ENCODE peak calls at places on chromosomes 13 and 19, in four cellular contexts. W is GM12864, E is neural crest cell, X is keratinocyte. S is an unnamed sample.

GRCh38 chr19:17209126-17210036 is 5.8 kb upstream of the USE1 start:
- DNase-seq in E (peak; percentile 31), X (no peak), W (peak; percentile 47), S (no peak)

GRCh38 chr19:12994701-12995595 is at the start of gene NFIX:
- DNase-seq in E (no peak), W (no peak), X (no peak), S (no peak)

GRCh38 chr13:85313761-85314503 is 485.3 kb downstream of the SLITRK6 start:
- DNase-seq in W (no peak), E (no peak), X (peak; percentile 9), S (no peak)

GRCh38 chr13:40102854-40103253 is 447.4 kb downstream of the COG6 start:
- DNase-seq in W (no peak), E (no peak), X (peak; percentile 55), S (no peak)

GRCh38 chr19:29942404-29943261 is 594 bp downstream of the URI1 start:
- DNase-seq in E (peak; percentile 46), W (no peak), X (no peak), S (peak; percentile 71)

GRCh38 chr13:36887758-36888521 is 32.1 kb downstream of the SMAD9 start:
- DNase-seq in E (no peak), X (no peak), W (no peak), S (no peak)

GRCh38 chr13:52736891-52737290 is 2.7 kb downstream of the CNMD start:
- DNase-seq in X (no peak), W (no peak), E (no peak), S (no peak)

GRCh38 chr19:50720921-50721291 is 1.3 kb upstream of the SHANK1 start:
- DNase-seq in X (peak; percentile 30), E (no peak), W (no peak), S (no peak)

GRCh38 chr19:10919352-10920287 is 8.8 kb downstream of the YIPF2 start:
- DNase-seq in X (no peak), W (no peak), E (no peak), S (no peak)

GRCh38 chr13:71867101-71867814 is at the start of gene DACH1:
- DNase-seq in W (no peak), E (peak; percentile 44), X (no peak), S (peak; percentile 76)

GRCh38 chr19:16931306-16931705 is 42.5 kb downstream of the F2RL3 start:
- DNase-seq in E (no peak), W (no peak), X (no peak), S (no peak)

GRCh38 chr13:46386426-46386995 is 541 bp downstream of the RUBCNL start:
- DNase-seq in E (no peak), W (no peak), X (no peak), S (no peak)

GRCh38 chr19:49863935-49864320 is 3.4 kb downstream of the PNKP start:
- DNase-seq in W (no peak), X (no peak), E (no peak), S (no peak)

GRCh38 chr13:35963982-35964665 is 167.1 kb downstream of the DCLK1 start:
- DNase-seq in X (no peak), W (no peak), E (no peak), S (no peak)

GRCh38 chr13:73983109-73983508 is 151.1 kb downstream of the KLF12 start:
- DNase-seq in W (no peak), E (no peak), X (no peak), S (no peak)

GRCh38 chr13:106468207-106468606 is 67.3 kb downstream of the EFNB2 start:
- DNase-seq in E (no peak), W (no peak), X (no peak), S (no peak)

GRCh38 chr19:23771761-23772667 is 13.3 kb upstream of the ZNF681 start:
- DNase-seq in W (no peak), X (no peak), E (no peak), S (no peak)

GRCh38 chr13:52024481-52024880 is at the start of gene UTP14C:
- DNase-seq in E (no peak), W (no peak), X (no peak), S (no peak)

GRCh38 chr13:35720290-35720689 is 243.8 kb upstream of the MAB21L1 start:
- DNase-seq in E (no peak), X (no peak), W (no peak), S (no peak)

GRCh38 chr19:42191855-42192254 is 25.6 kb downstream of the DEDD2 start:
- DNase-seq in W (no peak), X (no peak), E (no peak), S (no peak)

GRCh38 chr13:36163809-36164308 is 32.7 kb upstream of the DCLK1 start:
- DNase-seq in W (no peak), X (no peak), E (no peak), S (no peak)

GRCh38 chr19:6058411-6059201 is 51.7 kb downstream of the RFX2 start:
- DNase-seq in W (no peak), E (no peak), X (no peak), S (peak; percentile 32)

GRCh38 chr19:18385359-18385674 is 641 bp upstream of the GDF15 start:
- DNase-seq in X (no peak), E (no peak), W (no peak), S (no peak)

GRCh38 chr19:10260141-10260584 is 8.1 kb downstream of the MRPL4 start:
- DNase-seq in X (peak; percentile 68), W (no peak), E (no peak), S (no peak)

GRCh38 chr19:16033136-16033530 is 43.2 kb upstream of the TPM4 start:
- DNase-seq in X (no peak), E (no peak), W (no peak), S (no peak)

GRCh38 chr19:50719566-50719965 is at the start of gene SHANK1:
- DNase-seq in E (no peak), X (no peak), W (no peak), S (no peak)

GRCh38 chr19:11152318-11153062 is 3.1 kb downstream of the SPC24 start:
- DNase-seq in X (no peak), E (no peak), W (no peak), S (no peak)

GRCh38 chr19:48329167-48329891 is 4.0 kb downstream of the EMP3 start:
- DNase-seq in X (no peak), E (no peak), W (no peak), S (no peak)

GRCh38 chr19:15251749-15252397 is 19.6 kb upstream of the EPHX3 start:
- DNase-seq in X (no peak), W (no peak), E (peak; percentile 53), S (peak; percentile 79)

GRCh38 chr13:110319774-110320509 is 12.9 kb downstream of the COL4A2 start:
- DNase-seq in E (no peak), X (no peak), W (no peak), S (peak; percentile 54)

GRCh38 chr13:87080100-87080779 is 590.9 kb upstream of the SLITRK5 start:
- DNase-seq in W (no peak), X (no peak), E (no peak), S (no peak)

GRCh38 chr19:56670401-56670960 is 1.1 kb downstream of the ZNF835 start:
- DNase-seq in E (no peak), W (no peak), X (no peak), S (no peak)

GRCh38 chr13:104310861-104311260 is 1244.6 kb upstream of the SLC10A2 start:
- DNase-seq in E (no peak), X (no peak), W (no peak), S (no peak)

GRCh38 chr19:45589768-45590167 is 5.2 kb upstream of the OPA3 start:
- DNase-seq in W (no peak), E (no peak), X (no peak), S (no peak)

GRCh38 chr19:45590300-45591003 is 5.8 kb upstream of the OPA3 start:
- DNase-seq in X (no peak), W (no peak), E (no peak), S (no peak)

GRCh38 chr19:45591638-45592005 is 7.0 kb upstream of the OPA3 start:
- DNase-seq in W (no peak), X (no peak), E (no peak), S (no peak)

GRCh38 chr19:45592366-45592765 is 7.8 kb upstream of the OPA3 start:
- DNase-seq in X (no peak), E (no peak), W (no peak), S (no peak)

DNA sequence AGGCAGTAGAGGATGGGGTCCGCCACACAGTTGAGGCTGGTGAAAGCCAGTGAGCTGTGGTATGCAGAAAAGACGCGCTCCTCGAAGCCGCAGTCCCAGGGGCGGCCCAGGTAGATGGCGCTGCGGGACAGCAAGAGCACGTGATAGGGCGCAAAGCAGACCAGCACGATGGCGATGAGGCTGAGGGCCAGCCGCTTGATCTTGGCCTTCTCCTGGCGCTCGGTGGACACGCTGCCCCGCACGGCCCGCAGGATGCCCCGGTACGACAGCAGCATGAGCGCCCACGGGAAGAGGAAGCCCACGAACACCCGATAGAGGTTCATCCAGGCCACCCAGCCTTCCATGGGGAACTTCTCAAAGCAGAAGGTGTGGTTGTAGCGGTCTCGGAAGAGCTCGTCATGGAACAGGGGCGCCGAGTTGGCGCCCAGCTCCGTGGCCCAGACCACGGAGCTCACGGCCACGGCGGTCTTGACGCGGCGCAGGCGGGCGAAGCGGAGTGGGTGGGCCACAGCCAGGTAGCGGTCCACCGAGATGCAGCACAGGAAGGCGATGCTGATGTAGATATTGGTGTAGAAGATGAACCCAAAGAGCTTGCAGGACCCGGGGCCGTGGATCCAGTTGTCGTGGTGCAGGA is 6.5 kb upstream of the OPA3 start:
- DNase-seq in E (peak; percentile 26), W (no peak), X (no peak), S (no peak)
- TF ChIP-seq CTCF in E (peak; percentile 58), W (peak; percentile 52), X (peak; percentile 58), S (peak; percentile 51)

GRCh38 chr19:2253106-2254051 is 2.8 kb downstream of the JSRP1 start:
- DNase-seq in E (peak; percentile 41), W (no peak), X (no peak), S (peak; percentile 74)
- TF ChIP-seq CTCF in E (peak; percentile 39), W (peak; percentile 42), X (no peak), S (peak; percentile 52)

GRCh38 chr19:7265963-7266362 is 28.3 kb downstream of the INSR start:
- DNase-seq in E (no peak), W (no peak), X (no peak), S (no peak)
- TF ChIP-seq CTCF in E (no peak), W (no peak), X (no peak), S (no peak)

GRCh38 chr13:60326273-60326672 is 70.7 kb upstream of the TDRD3 start:
- DNase-seq in E (no peak), W (no peak), X (no peak), S (no peak)
- TF ChIP-seq CTCF in E (peak; percentile 21), W (no peak), X (no peak), S (peak; percentile 30)

GRCh38 chr19:3275583-3276340 is 51.3 kb downstream of the CELF5 start:
- DNase-seq in X (peak; percentile 83), W (peak; percentile 47), E (peak; percentile 51), S (peak; percentile 81)
- TF ChIP-seq CTCF in X (no peak), W (no peak), E (peak; percentile 57), S (peak; percentile 22)

DNA sequence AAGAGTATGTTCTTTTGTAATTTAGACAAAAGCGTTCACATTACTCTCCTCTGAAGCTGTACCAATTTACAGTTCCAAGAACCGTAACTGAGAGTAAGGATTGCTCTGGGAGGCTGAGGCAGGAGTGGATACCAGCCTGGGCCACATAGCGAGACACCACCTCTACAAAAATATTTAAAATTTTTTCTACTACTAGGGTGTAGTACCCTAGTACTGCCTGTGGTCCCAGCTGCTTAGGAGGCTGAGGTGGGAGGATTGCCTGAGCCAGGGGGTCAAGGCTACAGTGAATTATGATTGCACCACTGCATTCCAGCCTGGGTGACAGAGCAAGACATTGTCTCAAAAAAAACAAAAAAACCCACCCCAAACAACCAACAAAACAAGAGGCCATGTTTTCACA is 12.1 kb upstream of the CYP2A6 start:
- DNase-seq in X (no peak), W (no peak), E (no peak), S (no peak)
- TF ChIP-seq CTCF in X (no peak), W (no peak), E (no peak), S (peak; percentile 48)

S was measured in type B pancreatic cell.